ENCODE peak calls at places on chromosome 9, in ten cellular contexts. H, D, W, L, J, B, I, S, E and U are unnamed samples.

GRCh38 chr9:137971477-137972138 is 94.0 kb downstream of the CACNA1B start:
- DNase-seq in H (peak; percentile 3), D (no peak), W (no peak), L (no peak), J (peak; percentile 42), B (no peak), I (no peak), S (no peak), E (peak; percentile 46), U (no peak)

GRCh38 chr9:112366591-112366990 is 13.3 kb upstream of the HSDL2 start:
- DNase-seq in H (no peak), D (no peak), W (no peak), L (no peak), J (no peak), B (no peak), I (no peak), S (no peak), E (no peak), U (no peak)

GRCh38 chr9:7739595-7739994 is 60.0 kb downstream of the DMAC1 start:
- DNase-seq in H (no peak), D (no peak), W (no peak), L (no peak), J (no peak), B (no peak), I (no peak), S (no peak), E (no peak), U (no peak)

GRCh38 chr9:79955300-79955699 is 383.5 kb downstream of the TLE4 start:
- DNase-seq in H (no peak), D (peak; percentile 33), W (peak; percentile 15), L (no peak), J (no peak), B (no peak), I (no peak), S (no peak), E (no peak), U (peak; percentile 6)

GRCh38 chr9:88829276-88829675 is 162.0 kb upstream of the S1PR3 start:
- DNase-seq in H (no peak), D (no peak), W (no peak), L (peak; percentile 26), J (no peak), B (no peak), I (no peak), S (no peak), E (no peak), U (no peak)

GRCh38 chr9:137265496-137266161 is 10.5 kb downstream of the NELFB start:
- DNase-seq in H (no peak), D (peak; percentile 9), W (no peak), L (no peak), J (no peak), B (no peak), I (no peak), S (no peak), E (no peak), U (no peak)

GRCh38 chr9:122334916-122335315 is 35.9 kb upstream of the PTGS1 start:
- DNase-seq in H (no peak), D (no peak), W (peak; percentile 40), L (peak; percentile 51), J (no peak), B (no peak), I (no peak), S (no peak), E (no peak), U (peak; percentile 23)

GRCh38 chr9:119961774-119962408 is 592.7 kb upstream of the BRINP1 start:
- DNase-seq in H (peak; percentile 71), D (peak; percentile 70), W (peak; percentile 45), L (peak; percentile 45), J (peak; percentile 75), B (peak; percentile 78), I (peak; percentile 62), S (peak; percentile 26), E (peak; percentile 72), U (peak; percentile 47)

GRCh38 chr9:113572076-113572861 is 108.7 kb downstream of the RGS3 start:
- DNase-seq in H (no peak), D (no peak), W (no peak), L (no peak), J (no peak), B (no peak), I (no peak), S (no peak), E (peak; percentile 49), U (peak; percentile 29)

GRCh38 chr9:13429271-13429670 is 149.8 kb upstream of the MPDZ start:
- DNase-seq in H (no peak), D (no peak), W (no peak), L (no peak), J (no peak), B (no peak), I (no peak), S (peak; percentile 59), E (no peak), U (no peak)

GRCh38 chr9:91949946-91950664 is at the start of gene ROR2:
- DNase-seq in H (peak; percentile 94), D (peak; percentile 90), W (peak; percentile 42), L (peak; percentile 54), J (peak; percentile 91), B (peak; percentile 94), I (peak; percentile 57), S (no peak), E (peak; percentile 74), U (peak; percentile 89)

GRCh38 chr9:131590907-131591844 is 45.9 kb downstream of the PRRT1B start:
- DNase-seq in H (peak; percentile 89), D (peak; percentile 90), W (peak; percentile 82), L (peak; percentile 69), J (peak; percentile 80), B (peak; percentile 84), I (peak; percentile 98), S (peak; percentile 81), E (peak; percentile 92), U (peak; percentile 83)

GRCh38 chr9:89814340-89815040 is 209.7 kb downstream of the GADD45G start:
- DNase-seq in H (peak; percentile 51), D (peak; percentile 54), W (peak; percentile 35), L (peak; percentile 11), J (peak; percentile 48), B (peak; percentile 22), I (no peak), S (no peak), E (peak; percentile 92), U (peak; percentile 27)

GRCh38 chr9:7974335-7975005 is 174.9 kb upstream of the DMAC1 start:
- DNase-seq in H (no peak), D (no peak), W (no peak), L (no peak), J (no peak), B (no peak), I (no peak), S (no peak), E (no peak), U (no peak)

GRCh38 chr9:125909497-125909896 is 162.3 kb downstream of the PBX3 start:
- DNase-seq in H (no peak), D (no peak), W (no peak), L (no peak), J (no peak), B (no peak), I (no peak), S (no peak), E (no peak), U (no peak)